ENCODE peak calls at places on chromosomes 4 and X, in five cellular contexts. C is GM23248, K is neural progenitor cell, W is HCT116, L is mammary epithelial cell. X is an unnamed sample.

GRCh38 chrX:323721-324628 is 5.4 kb upstream of the GTPBP6 start:
- DNase-seq in C (peak), K (peak), W (peak), L (peak), X (peak)

GRCh38 chrX:53716328-53717088 is 30.0 kb upstream of the HUWE1 start:
- DNase-seq in C (no peak), K (no peak), W (no peak), L (peak), X (peak)

GRCh38 chrX:104118765-104119164 is 6.4 kb downstream of the ZCCHC18 start:
- DNase-seq in C (no peak), K (no peak), W (no peak), L (no peak), X (no peak)

GRCh38 chrX:7462110-7462509 is 314.2 kb upstream of the PUDP start:
- DNase-seq in C (no peak), K (no peak), W (no peak), L (no peak), X (no peak)

GRCh38 chrX:151042852-151043251 is 59.7 kb downstream of the HMGB3 start:
- DNase-seq in C (no peak), K (no peak), W (no peak), L (no peak), X (no peak)

GRCh38 chr4:120517966-120518365 is 404.6 kb downstream of the PRDM5 start:
- DNase-seq in C (peak), K (no peak), W (peak), L (peak), X (peak)

GRCh38 chr4:185039508-185040273 is 21.4 kb downstream of the HELT start:
- DNase-seq in C (peak), K (peak), W (peak), L (peak), X (peak)

GRCh38 chrX:915427-916234 is 285.0 kb downstream of the SHOX start:
- DNase-seq in C (no peak), K (no peak), W (no peak), L (no peak), X (no peak)

GRCh38 chr4:71338846-71339593 is at the start of gene SLC4A4:
- DNase-seq in C (peak), K (no peak), W (no peak), L (peak), X (peak)

GRCh38 chr4:3805731-3806130 is 39.5 kb downstream of the ADRA2C start:
- DNase-seq in C (no peak), K (no peak), W (no peak), L (no peak), X (no peak)

GRCh38 chr4:147773261-147774184 is 41.6 kb downstream of the ARHGAP10 start:
- DNase-seq in C (peak), K (no peak), W (no peak), L (peak), X (peak)

GRCh38 chrX:30065226-30065625 is 150.1 kb upstream of the MAGEB2 start:
- DNase-seq in C (peak), K (no peak), W (no peak), L (no peak), X (peak)

GRCh38 chr4:114267976-114268375 is 288.5 kb upstream of the ARSJ start:
- DNase-seq in C (peak), K (no peak), W (no peak), L (no peak), X (no peak)

GRCh38 chr4:71229477-71230257 is 109.2 kb upstream of the SLC4A4 start:
- DNase-seq in C (peak), K (peak), W (peak), L (no peak), X (peak)

GRCh38 chrX:115068896-115069295 is 51.5 kb upstream of the IL13RA2 start:
- DNase-seq in C (no peak), K (no peak), W (no peak), L (no peak), X (no peak)

GRCh38 chr4:105399535-105400161 is 74.2 kb downstream of the PPA2 start:
- DNase-seq in C (peak), K (no peak), W (peak), L (peak), X (peak)

GRCh38 chr4:100933628-100934027 is 413.7 kb downstream of the PPP3CA start:
- DNase-seq in C (peak), K (no peak), W (no peak), L (peak), X (no peak)

GRCh38 chr4:133638702-133639101 is 489.6 kb downstream of the PCDH10 start:
- DNase-seq in C (no peak), K (no peak), W (no peak), L (no peak), X (no peak)

GRCh38 chr4:168605411-168605810 is 108.6 kb downstream of the PALLD start:
- DNase-seq in C (peak), K (peak), W (no peak), L (peak), X (peak)

GRCh38 chr4:85700362-85700761 is 225.4 kb downstream of the ARHGAP24 start:
- DNase-seq in C (no peak), K (no peak), W (no peak), L (no peak), X (no peak)

GRCh38 chrX:117996408-117996807 is 120.2 kb downstream of the KLHL13 start:
- DNase-seq in C (no peak), K (no peak), W (no peak), L (peak), X (no peak)

GRCh38 chrX:20001615-20002014 is 10.8 kb upstream of the BCLAF3 start:
- DNase-seq in C (no peak), K (peak), W (no peak), L (no peak), X (no peak)

GRCh38 chr4:53786632-53787031 is 195.3 kb upstream of the LNX1 start:
- DNase-seq in C (no peak), K (no peak), W (no peak), L (no peak), X (no peak)

GRCh38 chr4:150140774-150141400 is 62.6 kb downstream of the DCLK2 start:
- DNase-seq in C (peak), K (no peak), W (no peak), L (peak), X (peak)

GRCh38 chrX:106791495-106791894 is 11.0 kb upstream of the TBC1D8B start:
- DNase-seq in C (peak), K (no peak), W (no peak), L (no peak), X (peak)

GRCh38 chr4:182916483-182917181 is 554 bp downstream of the DCTD start:
- DNase-seq in C (peak), K (no peak), W (no peak), L (peak), X (peak)

GRCh38 chrX:137427061-137427778 is 138.7 kb upstream of the ZIC3 start:
- DNase-seq in C (no peak), K (peak), W (no peak), L (no peak), X (no peak)
- TF ChIP-seq EZH2 in C (no peak), K (peak), W (no peak), L (no peak), X (no peak)

GRCh38 chr4:56680266-56680665 is 830 bp downstream of the HOPX start:
- DNase-seq in C (no peak), K (no peak), W (no peak), L (no peak), X (no peak)

GRCh38 chr4:56681849-56682175 is 716 bp upstream of the HOPX start:
- DNase-seq in C (no peak), K (no peak), W (no peak), L (no peak), X (no peak)

GRCh38 chr4:56683455-56683854 is 2.4 kb upstream of the HOPX start:
- DNase-seq in C (no peak), K (no peak), W (no peak), L (no peak), X (no peak)

GRCh38 chr4:56684320-56684719 is 3.2 kb upstream of the HOPX start:
- DNase-seq in C (peak), K (no peak), W (no peak), L (peak), X (peak)

DNA sequence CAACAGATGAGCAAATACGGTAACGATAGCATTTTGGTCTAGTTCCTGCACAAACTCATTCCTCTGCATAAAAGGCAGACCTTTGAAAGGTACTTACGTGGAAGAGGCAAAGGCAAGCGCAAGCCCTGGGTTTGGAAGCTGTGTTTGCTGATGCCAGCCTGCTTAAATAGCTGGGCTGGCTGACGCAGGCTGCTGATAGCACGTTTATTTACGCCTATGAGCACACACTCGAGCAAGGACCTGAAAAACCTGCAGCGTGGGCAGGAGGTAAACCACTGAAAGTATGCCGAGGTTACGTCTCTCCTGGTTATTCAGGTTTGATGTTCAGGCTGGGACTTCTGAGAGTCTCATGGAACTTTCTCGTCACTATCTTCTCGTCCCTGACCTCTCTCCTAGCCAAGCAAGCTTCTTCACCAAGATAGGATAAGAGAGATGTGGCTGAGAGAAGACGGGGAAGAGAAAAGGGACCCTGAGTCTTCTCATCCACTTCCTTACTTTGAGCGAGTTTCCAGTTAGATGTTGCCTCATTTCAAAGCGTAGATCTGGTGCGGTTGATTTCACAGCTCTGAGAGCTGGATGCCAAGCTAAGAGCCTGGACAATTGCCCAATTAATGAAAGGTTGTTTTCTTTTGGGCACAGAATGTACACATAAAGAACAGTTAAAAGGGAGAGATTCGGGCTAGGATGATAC is at the start of gene HOPX:
- DNase-seq in C (no peak), K (no peak), W (no peak), L (peak), X (peak)
- H3K9ac ChIP-seq in C (no peak), K (no peak), W (no peak), L (no peak), X (no peak)

DNA sequence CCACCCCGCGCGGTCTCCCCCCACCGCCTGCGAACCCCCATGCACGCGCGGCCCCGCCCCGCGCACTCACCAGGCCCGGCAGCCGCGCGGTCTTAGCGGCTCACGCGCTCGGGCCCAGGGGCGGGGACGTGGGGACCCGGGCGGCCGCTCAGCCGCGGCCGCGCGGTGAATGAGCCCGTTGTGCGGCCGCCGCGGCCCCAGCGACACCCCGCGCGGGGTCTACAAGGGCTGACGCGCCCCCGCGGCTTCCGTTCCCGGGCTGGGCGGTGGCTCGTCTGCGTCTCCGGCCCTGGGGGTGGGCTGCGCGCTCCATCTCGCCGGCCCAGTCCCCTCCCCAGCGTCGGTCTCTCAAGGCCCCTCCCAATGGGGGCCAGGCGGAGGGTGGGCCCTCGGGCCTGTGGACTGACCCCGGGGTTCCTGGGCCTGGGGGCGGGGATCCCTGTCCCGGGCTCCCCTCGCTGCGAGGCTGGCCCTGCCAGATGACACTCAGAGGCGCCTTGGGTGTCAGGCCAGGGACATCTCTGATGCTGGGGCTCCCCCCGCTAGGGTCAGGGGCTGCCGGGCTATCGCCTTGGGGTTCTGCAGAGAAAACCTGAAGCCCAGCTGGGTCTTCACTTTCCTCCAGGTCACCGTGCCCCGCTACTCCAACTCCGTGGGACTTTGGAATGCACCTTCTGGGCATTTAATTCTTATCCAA is 4.3 kb upstream of the SLC26A1 start:
- DNase-seq in C (peak), K (peak), W (no peak), L (no peak), X (peak)
- TF ChIP-seq EZH2 in C (peak), K (peak), W (no peak), L (no peak), X (no peak)

GRCh38 chr4:180134116-180134866 is 2108.9 kb upstream of the TENM3 start:
- DNase-seq in C (no peak), K (peak), W (no peak), L (peak), X (no peak)
- H3K9ac ChIP-seq in C (no peak), K (no peak), W (no peak), L (no peak), X (no peak)

GRCh38 chr4:13530823-13531608 is 13.3 kb downstream of the NKX3-2 start:
- DNase-seq in C (no peak), K (peak), W (no peak), L (no peak), X (no peak)
- TF ChIP-seq EZH2 in C (peak), K (peak), W (no peak), L (no peak), X (no peak)

GRCh38 chrX:16739574-16739973 is 20.2 kb downstream of the SYAP1 start:
- DNase-seq in C (peak), K (peak), W (no peak), L (no peak), X (peak)
- H3K9ac ChIP-seq in C (no peak), K (no peak), W (no peak), L (no peak), X (no peak)

DNA sequence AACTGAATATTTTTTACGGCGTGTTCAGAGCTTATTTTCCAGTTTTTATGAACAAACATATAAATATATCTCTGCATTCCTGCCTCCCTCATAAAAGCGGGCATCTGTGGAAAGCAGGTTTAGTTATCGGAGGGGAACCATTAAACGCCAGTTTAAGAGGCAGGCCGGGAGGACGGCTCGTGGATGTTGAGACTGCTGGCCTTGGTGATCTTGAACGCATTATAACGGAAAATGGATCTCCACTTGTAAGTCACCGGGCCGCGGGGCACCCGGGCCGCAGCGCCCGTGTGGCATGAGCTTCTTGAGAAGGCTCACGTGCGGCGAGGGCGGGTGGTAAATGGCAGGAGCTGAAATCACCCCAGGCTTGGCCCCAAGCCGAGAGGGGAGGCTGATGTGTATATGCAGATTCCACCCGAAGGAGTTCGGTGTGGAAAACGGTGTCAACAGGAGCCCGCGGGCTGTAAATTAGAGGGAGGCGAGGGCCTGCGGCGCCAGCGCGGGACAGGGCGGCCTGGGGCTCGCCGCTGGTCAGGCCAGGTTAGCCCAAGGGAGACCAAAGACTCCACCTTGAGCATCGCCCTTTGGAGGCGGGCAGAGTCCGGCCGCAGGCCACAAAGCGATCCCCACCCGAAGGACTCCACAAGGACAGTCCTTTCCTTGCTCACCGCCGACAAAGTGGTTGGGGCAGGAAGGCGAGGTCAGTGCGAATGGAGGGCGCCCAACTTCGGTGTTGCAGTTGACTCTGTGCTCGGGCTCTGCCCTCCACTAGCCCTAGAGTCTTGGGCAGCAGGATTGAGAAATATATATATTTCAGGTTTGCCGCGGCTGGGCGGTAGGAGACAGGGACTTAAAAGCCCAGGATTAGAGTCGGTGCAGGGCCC is 1.3 kb upstream of the HAND2 start:
- DNase-seq in C (peak), K (peak), W (no peak), L (no peak), X (no peak)
- TF ChIP-seq EZH2 in C (no peak), K (peak), W (no peak), L (peak), X (no peak)

GRCh38 chrX:134804779-134805178 is 146.5 kb upstream of the PLAC1 start:
- DNase-seq in C (no peak), K (no peak), W (no peak), L (no peak), X (no peak)
- H3K9ac ChIP-seq in C (no peak), K (no peak), W (no peak), L (no peak), X (no peak)

X was measured in PC-3.